ENCODE peak calls at places on chromosomes 13 and 19, in seven cellular contexts. I is IMR-90, P is A549, Z is iPS DF 6.9, F is tibial nerve, O is cardiac fibroblast, Y is ovary. W is an unnamed sample.

GRCh38 chr13:33649212-33649917 is 168.6 kb upstream of the RFC3 start:
- DNase-seq in I (peak; percentile 6), P (no peak), Z (no peak), F (no peak), O (peak; percentile 25), Y (no peak), W (no peak)

GRCh38 chr13:109576331-109576813 is 210.0 kb downstream of the IRS2 start:
- DNase-seq in I (no peak), P (peak; percentile 6), Z (no peak), F (no peak), O (peak; percentile 50), Y (no peak), W (no peak)

GRCh38 chr19:15519433-15519976 is 11.2 kb downstream of the CYP4F22 start:
- DNase-seq in I (no peak), P (no peak), Z (no peak), F (no peak), O (no peak), Y (no peak), W (no peak)

GRCh38 chr13:50421457-50422130 is 406.4 kb downstream of the KCNRG start:
- DNase-seq in I (peak; percentile 38), P (no peak), Z (no peak), F (no peak), O (no peak), Y (no peak), W (no peak)

GRCh38 chr13:44436589-44437337 is 63.1 kb downstream of the SERP2 start:
- DNase-seq in I (peak; percentile 94), P (peak; percentile 72), Z (peak; percentile 88), F (peak; percentile 92), O (peak; percentile 97), Y (peak; percentile 96), W (peak; percentile 67)

GRCh38 chr19:35144600-35145436 is 1.8 kb downstream of the FXYD7 start:
- DNase-seq in I (no peak), P (peak; percentile 92), Z (no peak), F (no peak), O (no peak), Y (no peak), W (peak; percentile 47)

GRCh38 chr13:83839158-83839557 is 43.1 kb downstream of the SLITRK1 start:
- DNase-seq in I (no peak), P (no peak), Z (no peak), F (no peak), O (no peak), Y (no peak), W (no peak)

GRCh38 chr13:113808058-113808834 is 49.2 kb downstream of the TMEM255B start:
- DNase-seq in I (no peak), P (no peak), Z (no peak), F (no peak), O (no peak), Y (no peak), W (no peak)

GRCh38 chr13:99051768-99052455 is 74.0 kb upstream of the DOCK9 start:
- DNase-seq in I (no peak), P (no peak), Z (no peak), F (no peak), O (no peak), Y (no peak), W (peak; percentile 80)

GRCh38 chr13:28628250-28628649 is 30.7 kb upstream of the POMP start:
- DNase-seq in I (no peak), P (no peak), Z (no peak), F (no peak), O (no peak), Y (no peak), W (no peak)

GRCh38 chr19:42270346-42271044 is 1.4 kb downstream of the CIC start:
- DNase-seq in I (no peak), P (no peak), Z (no peak), F (no peak), O (peak; percentile 67), Y (peak; percentile 74), W (no peak)

GRCh38 chr19:10618846-10619245 is 6.5 kb upstream of the SLC44A2 start:
- DNase-seq in I (no peak), P (no peak), Z (no peak), F (no peak), O (no peak), Y (no peak), W (no peak)

GRCh38 chr19:16334421-16334820 is 9.8 kb downstream of the KLF2 start:
- DNase-seq in I (no peak), P (no peak), Z (no peak), F (no peak), O (no peak), Y (no peak), W (no peak)

GRCh38 chr13:71979616-71980015 is 112.6 kb upstream of the DACH1 start:
- DNase-seq in I (no peak), P (no peak), Z (peak; percentile 22), F (no peak), O (no peak), Y (no peak), W (peak; percentile 9)

GRCh38 chr19:15124572-15125231 is 17.5 kb downstream of the SYDE1 start:
- DNase-seq in I (no peak), P (no peak), Z (no peak), F (no peak), O (no peak), Y (no peak), W (no peak)

GRCh38 chr13:110214637-110215036 is 92.3 kb downstream of the COL4A1 start:
- DNase-seq in I (peak; percentile 56), P (no peak), Z (no peak), F (no peak), O (peak; percentile 30), Y (no peak), W (no peak)

GRCh38 chr19:19860756-19861390 is 4.8 kb upstream of the ZNF253 start:
- DNase-seq in I (no peak), P (no peak), Z (peak; percentile 98), F (no peak), O (no peak), Y (no peak), W (no peak)

GRCh38 chr19:14198384-14199376 is 7.3 kb downstream of the ADGRL1 start:
- DNase-seq in I (no peak), P (no peak), Z (no peak), F (no peak), O (peak; percentile 30), Y (no peak), W (no peak)

GRCh38 chr13:33799950-33800592 is 17.9 kb upstream of the RFC3 start:
- DNase-seq in I (peak; percentile 46), P (no peak), Z (no peak), F (no peak), O (peak; percentile 72), Y (no peak), W (peak; percentile 19)

GRCh38 chr13:43831088-43831487 is 44.3 kb upstream of the ENOX1 start:
- DNase-seq in I (peak; percentile 61), P (no peak), Z (no peak), F (no peak), O (peak; percentile 68), Y (no peak), W (no peak)

GRCh38 chr13:26628706-26629105 is 71.2 kb downstream of the WASF3 start:
- DNase-seq in I (peak; percentile 40), P (no peak), Z (no peak), F (no peak), O (peak; percentile 40), Y (no peak), W (peak; percentile 38)

GRCh38 chr19:46412034-46412982 is 1.1 kb downstream of the CCDC8 start:
- DNase-seq in I (no peak), P (no peak), Z (no peak), F (no peak), O (no peak), Y (peak; percentile 50), W (no peak)

GRCh38 chr19:46412983-46413261 is 442 bp downstream of the CCDC8 start:
- DNase-seq in I (no peak), P (no peak), Z (no peak), F (no peak), O (no peak), Y (no peak), W (no peak)

GRCh38 chr19:46420056-46420455 is 6.7 kb upstream of the CCDC8 start:
- DNase-seq in I (no peak), P (no peak), Z (no peak), F (no peak), O (no peak), Y (no peak), W (no peak)

GRCh38 chr19:46413262-46414031 is at the start of gene CCDC8:
- DNase-seq in I (peak; percentile 92), P (no peak), Z (peak; percentile 82), F (peak; percentile 41), O (peak; percentile 99), Y (peak; percentile 96), W (no peak)

DNA sequence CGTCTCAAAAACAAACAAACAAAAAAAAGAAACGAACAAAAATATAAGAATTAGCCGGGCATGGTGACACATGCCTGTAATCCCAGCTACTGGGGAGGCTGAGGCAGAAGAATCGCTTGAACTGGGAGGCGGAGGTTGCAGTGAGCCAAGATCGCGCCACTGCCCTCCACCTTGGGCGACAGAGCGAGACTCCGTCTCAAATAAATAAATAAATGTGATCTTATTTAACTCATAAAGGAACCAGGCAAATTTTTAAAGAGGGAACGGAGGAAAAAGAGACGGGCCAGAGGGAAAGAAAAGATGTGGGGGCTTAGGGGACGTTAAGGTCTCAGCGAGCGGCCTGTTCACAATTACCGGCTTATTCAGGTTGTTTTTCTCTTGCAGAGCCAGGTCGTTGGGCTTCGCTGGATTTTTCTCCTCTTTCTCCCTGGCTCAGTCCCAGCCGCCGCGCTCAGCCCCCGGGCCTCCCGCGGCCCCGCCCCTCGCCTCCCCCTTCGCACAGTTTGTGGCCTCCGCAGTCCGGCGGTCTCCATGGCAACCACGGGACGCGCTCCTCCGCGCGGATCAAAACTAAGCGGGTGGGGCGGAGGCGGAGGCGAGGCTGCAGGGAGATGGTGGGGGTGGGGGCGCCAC is 2.8 kb upstream of the CCDC8 start:
- DNase-seq in I (peak; percentile 75), P (peak; percentile 84), Z (no peak), F (peak; percentile 35), O (peak; percentile 95), Y (peak; percentile 98), W (no peak)
- H3K4me3 ChIP-seq in I (peak overlapping the region; percentile 35), P (peak overlapping the region; percentile 45), Z (peak overlapping the region; percentile 10), F (peak overlapping the region; percentile 47), O (peak overlapping the region; percentile 42), Y (peak overlapping the region; percentile 19), W (no peak overlapping the region)

DNA sequence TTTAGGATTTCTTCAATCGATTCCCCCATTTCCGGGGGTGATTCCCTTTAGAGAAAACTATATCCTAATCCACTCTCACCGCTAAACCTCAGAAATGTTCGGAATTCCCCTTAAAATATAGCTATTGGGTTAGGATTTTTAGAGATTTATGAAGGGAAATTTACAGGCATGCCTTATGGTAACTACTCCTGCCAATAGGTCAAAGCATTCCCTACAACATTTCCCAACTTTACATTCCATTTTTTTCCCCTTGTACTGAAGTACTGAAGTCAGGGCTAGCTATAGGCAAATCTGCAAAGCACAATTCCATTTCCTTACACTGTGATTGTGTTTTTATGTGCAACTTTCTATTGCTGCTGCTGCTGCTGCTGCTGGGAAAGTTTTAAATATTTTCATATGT is 2.1 kb downstream of the EDNRB start:
- DNase-seq in I (no peak), P (no peak), Z (no peak), F (no peak), O (no peak), Y (no peak), W (no peak)
- H3K4me3 ChIP-seq in I (peak overlapping the region; percentile 35), P (no peak overlapping the region), Z (no peak overlapping the region), F (peak overlapping the region; percentile 70), O (no peak overlapping the region), Y (no peak overlapping the region), W (no peak overlapping the region)

GRCh38 chr13:20475927-20476691 is 49.5 kb downstream of the CRYL1 start:
- DNase-seq in I (no peak), P (no peak), Z (no peak), F (no peak), O (no peak), Y (no peak), W (peak; percentile 96)
- H3K4me3 ChIP-seq in I (no peak overlapping the region), P (no peak overlapping the region), Z (no peak overlapping the region), F (no peak overlapping the region), O (no peak overlapping the region), Y (no peak overlapping the region), W (peak overlapping the region; percentile 43)

GRCh38 chr19:55063492-55063843 is 520 bp upstream of the RDH13 start:
- DNase-seq in I (no peak), P (no peak), Z (no peak), F (no peak), O (no peak), Y (no peak), W (no peak)
- H3K4me3 ChIP-seq in I (peak overlapping the region; percentile 46), P (no peak overlapping the region), Z (no peak overlapping the region), F (peak overlapping the region; percentile 97), O (no peak overlapping the region), Y (peak overlapping the region; percentile 81), W (no peak overlapping the region)

W was measured in Jurkat, Clone E6-1.